ENCODE peak calls at places on chromosomes 13 and 19, in seven cellular contexts. V, C, F, K, U, W and J are unnamed samples.

GRCh38 chr13:44967656-44968451 is 21.4 kb downstream of the NUFIP1 start:
- DNase-seq in U (peak; percentile 15), V (no peak), W (no peak), C (no peak), K (no peak), F (no peak), J (peak; percentile 72)

GRCh38 chr19:40534148-40534547 is 42.5 kb upstream of the SHKBP1 start:
- DNase-seq in V (no peak), F (no peak), C (no peak), U (no peak), W (no peak), K (no peak), J (no peak)

GRCh38 chr13:27128825-27129627 is 42.6 kb downstream of the USP12 start:
- DNase-seq in C (no peak), F (no peak), W (no peak), K (no peak), U (peak; percentile 6), V (no peak), J (no peak)

GRCh38 chr13:97307882-97308624 is 85.9 kb downstream of the MBNL2 start:
- DNase-seq in C (no peak), F (no peak), K (peak; percentile 52), U (peak; percentile 76), W (no peak), V (no peak), J (peak; percentile 35)

GRCh38 chr19:23118400-23118799 is 1.6 kb downstream of the ZNF730 start:
- DNase-seq in W (no peak), C (no peak), K (no peak), V (no peak), U (no peak), F (peak; percentile 24), J (no peak)

GRCh38 chr19:57664269-57665127 is 4.2 kb upstream of the ZSCAN4 start:
- DNase-seq in W (peak; percentile 65), K (peak; percentile 35), F (peak; percentile 67), C (peak; percentile 40), U (peak; percentile 12), V (no peak), J (peak; percentile 54)

GRCh38 chr19:4636151-4636717 is 3.1 kb upstream of the TNFAIP8L1 start:
- DNase-seq in W (peak; percentile 86), V (no peak), K (peak; percentile 38), C (peak; percentile 66), F (peak; percentile 85), U (no peak), J (peak; percentile 51)

GRCh38 chr19:4997297-4997696 is 28.4 kb downstream of the KDM4B start:
- DNase-seq in V (no peak), W (no peak), C (no peak), K (no peak), F (no peak), U (no peak), J (no peak)

GRCh38 chr19:58575183-58576041 is 2.3 kb upstream of the MZF1 start:
- DNase-seq in U (peak; percentile 87), K (peak; percentile 91), V (peak; percentile 84), W (peak; percentile 95), F (peak; percentile 92), C (peak; percentile 92), J (peak; percentile 94)

GRCh38 chr19:45276284-45276687 is 25.2 kb downstream of the MARK4 start:
- DNase-seq in V (no peak), W (no peak), C (no peak), F (no peak), K (no peak), U (no peak), J (peak; percentile 53)

GRCh38 chr19:35498220-35498619 is 8.0 kb upstream of the KRTDAP start:
- DNase-seq in U (no peak), W (no peak), K (no peak), C (no peak), V (no peak), F (no peak), J (no peak)

GRCh38 chr19:32870981-32871451 is 1.4 kb upstream of the SLC7A9 start:
- DNase-seq in K (peak; percentile 15), U (no peak), V (no peak), W (peak; percentile 46), C (no peak), F (no peak), J (no peak)

GRCh38 chr19:11783767-11784166 is 14.6 kb upstream of the ZNF491 start:
- DNase-seq in C (no peak), U (no peak), F (no peak), W (no peak), K (no peak), V (no peak), J (no peak)

GRCh38 chr19:15583346-15583745 is 31.7 kb upstream of the CYP4F8 start:
- DNase-seq in K (no peak), F (no peak), U (no peak), W (no peak), C (no peak), V (no peak), J (no peak)

GRCh38 chr13:40233731-40234195 is 432.7 kb downstream of the FOXO1 start:
- DNase-seq in F (no peak), U (no peak), V (peak; percentile 48), K (peak; percentile 90), C (peak; percentile 76), W (no peak), J (no peak)

GRCh38 chr19:35370722-35371121 is at the start of gene GPR42:
- DNase-seq in W (peak; percentile 26), V (no peak), K (no peak), C (no peak), F (no peak), U (no peak), J (no peak)

GRCh38 chr19:33809960-33810359 is 13.3 kb downstream of the KCTD15 start:
- DNase-seq in V (no peak), U (no peak), C (no peak), F (no peak), W (peak; percentile 50), K (no peak), J (peak; percentile 51)

GRCh38 chr13:36133950-36134349 is 2.8 kb upstream of the DCLK1 start:
- DNase-seq in U (no peak), W (no peak), V (no peak), C (no peak), K (no peak), F (no peak), J (peak; percentile 14)

GRCh38 chr19:51687791-51688664 is 5.1 kb upstream of the SPACA6 start:
- DNase-seq in C (peak; percentile 68), W (no peak), K (peak; percentile 42), V (no peak), F (peak; percentile 64), U (peak; percentile 60), J (peak; percentile 53)

GRCh38 chr13:105920375-105920774 is 615.1 kb downstream of the EFNB2 start:
- DNase-seq in W (no peak), F (no peak), V (no peak), K (peak; percentile 89), U (peak; percentile 30), C (no peak), J (peak; percentile 83)

GRCh38 chr19:18862976-18863842 is 31.4 kb downstream of the UPF1 start:
- DNase-seq in V (no peak), W (no peak), U (no peak), K (no peak), C (no peak), F (no peak), J (no peak)

GRCh38 chr13:65985632-65986031 is 1244.5 kb downstream of the PCDH9 start:
- DNase-seq in U (no peak), K (peak; percentile 30), F (peak; percentile 55), W (no peak), V (no peak), C (no peak), J (no peak)

GRCh38 chr13:102440259-102440936 is 38.5 kb upstream of the FGF14 start:
- DNase-seq in C (no peak), W (peak; percentile 69), K (peak; percentile 58), F (no peak), V (no peak), U (no peak), J (peak; percentile 5)

GRCh38 chr13:113846639-113847318 is 17.1 kb downstream of the GAS6 start:
- DNase-seq in W (peak; percentile 58), U (no peak), K (no peak), C (peak; percentile 15), V (no peak), F (peak; percentile 8), J (no peak)

GRCh38 chr19:9906475-9907087 is 29.7 kb downstream of the OLFM2 start:
- DNase-seq in C (no peak), F (no peak), W (no peak), K (no peak), U (no peak), V (no peak), J (no peak)

GRCh38 chr19:9901020-9901419 is 35.3 kb downstream of the OLFM2 start:
- DNase-seq in W (no peak), K (no peak), U (no peak), F (no peak), V (no peak), C (no peak), J (no peak)

GRCh38 chr19:9909251-9909650 is 27.1 kb downstream of the OLFM2 start:
- DNase-seq in C (no peak), K (no peak), U (no peak), F (no peak), W (no peak), V (no peak), J (no peak)

GRCh38 chr19:9903341-9903740 is 33.0 kb downstream of the OLFM2 start:
- DNase-seq in K (no peak), F (no peak), U (no peak), V (no peak), W (no peak), C (no peak), J (no peak)
- TF ChIP-seq CTCF in K (no peak), F (no peak), U (no peak), V (no peak), W (no peak), C (no peak), J (no peak)

GRCh38 chr13:112711528-112712265 is 21.9 kb downstream of the ATP11A start:
- DNase-seq in C (peak; percentile 93), K (peak; percentile 97), W (peak; percentile 86), F (peak; percentile 74), V (peak; percentile 90), U (peak; percentile 94), J (peak; percentile 87)
- TF ChIP-seq CTCF in C (no peak), K (peak; percentile 10), W (peak; percentile 25), F (no peak), V (no peak), U (peak; percentile 67), J (no peak)

GRCh38 chr19:52695996-52696395 is 38.8 kb downstream of the ZNF611 start:
- DNase-seq in F (no peak), W (no peak), K (no peak), C (no peak), U (no peak), V (no peak), J (peak; percentile 13)
- TF ChIP-seq CTCF in F (no peak), W (no peak), K (no peak), C (no peak), U (no peak), V (no peak), J (no peak)

DNA sequence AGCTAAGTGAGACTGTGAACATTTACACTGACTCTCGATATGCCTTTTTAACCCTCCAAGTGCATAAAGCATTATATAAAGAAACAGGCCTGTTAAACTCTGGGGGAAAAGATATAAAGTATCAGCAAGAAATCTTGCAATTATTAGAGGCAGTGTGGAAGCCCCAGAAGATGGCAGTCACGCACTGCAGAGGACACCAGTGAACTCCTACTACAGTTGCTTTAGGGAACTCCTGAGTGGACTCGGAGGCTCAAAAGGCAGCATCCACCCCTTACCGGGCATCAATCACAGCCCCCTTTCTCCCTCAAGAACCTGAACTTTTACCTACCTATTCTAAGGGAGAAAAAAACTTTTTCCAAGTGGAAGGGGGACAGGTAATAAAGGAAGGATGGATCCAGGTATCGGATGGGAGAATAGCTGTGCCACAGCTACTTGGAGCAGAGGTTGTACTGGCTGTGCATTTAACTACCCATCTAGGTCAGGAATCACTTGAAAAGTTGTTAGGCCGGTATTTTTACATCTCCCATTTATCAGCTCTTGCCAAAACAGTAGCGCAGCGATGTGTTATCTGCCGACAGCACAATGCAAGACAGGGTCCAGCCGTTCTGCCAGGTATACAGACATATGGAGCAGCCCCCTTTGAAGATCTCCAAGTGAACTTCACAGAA is 80.1 kb downstream of the ZNF486 start:
- DNase-seq in K (peak; percentile 33), W (peak; percentile 66), C (peak; percentile 48), F (peak; percentile 69), V (no peak), U (no peak), J (peak; percentile 42)
- TF ChIP-seq CTCF in K (peak; percentile 54), W (peak; percentile 52), C (no peak), F (peak; percentile 41), V (no peak), U (peak; percentile 35), J (peak; percentile 61)